ENCODE peak calls at places on chromosomes 12 and 14, in seven cellular contexts. One of them, this sample, is unnamed.

GRCh38 chr12:75666980-75667359 is 155.6 kb upstream of the KRR1 start:
- DNase-seq in H1: no peak
- DNase-seq in HepG2: peak
- DNase-seq in GM12878: no peak
- DNase-seq in HCT116: peak
- DNase-seq in K562: no peak
- DNase-seq in A549: no peak
- DNase-seq in this sample: peak

GRCh38 chr14:102949062-102949800 is 26.8 kb downstream of the AMN start:
- DNase-seq in K562: no peak
- DNase-seq in HCT116: no peak
- DNase-seq in GM12878: no peak
- DNase-seq in A549: no peak
- DNase-seq in H1: no peak
- DNase-seq in HepG2: no peak
- DNase-seq in this sample: peak

GRCh38 chr14:37596790-37597189 is 1.4 kb downstream of the TTC6 start:
- DNase-seq in A549: no peak
- DNase-seq in K562: no peak
- DNase-seq in HCT116: no peak
- DNase-seq in H1: no peak
- DNase-seq in GM12878: no peak
- DNase-seq in HepG2: no peak
- DNase-seq in this sample: no peak

GRCh38 chr12:28459481-28459880 is 269.2 kb downstream of the CCDC91 start:
- DNase-seq in A549: no peak
- DNase-seq in HCT116: no peak
- DNase-seq in H1: no peak
- DNase-seq in GM12878: no peak
- DNase-seq in HepG2: peak
- DNase-seq in K562: no peak
- DNase-seq in this sample: no peak

GRCh38 chr12:47741340-47741703 is 16.0 kb upstream of the ENDOU start:
- DNase-seq in A549: no peak
- DNase-seq in K562: no peak
- DNase-seq in HepG2: no peak
- DNase-seq in HCT116: peak
- DNase-seq in GM12878: no peak
- DNase-seq in H1: no peak
- DNase-seq in this sample: no peak

GRCh38 chr12:38159591-38160317 is 156.8 kb upstream of the ALG10B start:
- DNase-seq in GM12878: no peak
- DNase-seq in HepG2: no peak
- DNase-seq in HCT116: no peak
- DNase-seq in A549: no peak
- DNase-seq in H1: no peak
- DNase-seq in K562: no peak
- DNase-seq in this sample: no peak

GRCh38 chr14:52266179-52266578 is 1.3 kb upstream of the PTGDR start:
- DNase-seq in HCT116: no peak
- DNase-seq in A549: no peak
- DNase-seq in HepG2: no peak
- DNase-seq in GM12878: no peak
- DNase-seq in K562: no peak
- DNase-seq in H1: no peak
- DNase-seq in this sample: peak

GRCh38 chr12:121956041-121956341 is 37.6 kb downstream of the CFAP251 start:
- DNase-seq in A549: no peak
- DNase-seq in HepG2: no peak
- DNase-seq in H1: no peak
- DNase-seq in HCT116: no peak
- DNase-seq in K562: no peak
- DNase-seq in GM12878: no peak
- DNase-seq in this sample: no peak

GRCh38 chr12:123062682-123063426 is 82.4 kb downstream of the ARL6IP4 start:
- DNase-seq in HepG2: peak
- DNase-seq in H1: no peak
- DNase-seq in A549: peak
- DNase-seq in K562: no peak
- DNase-seq in GM12878: no peak
- DNase-seq in HCT116: peak
- DNase-seq in this sample: peak

GRCh38 chr14:21044106-21044618 is 2.0 kb downstream of the RNASE7 start:
- DNase-seq in GM12878: no peak
- DNase-seq in A549: no peak
- DNase-seq in HepG2: peak
- DNase-seq in K562: no peak
- DNase-seq in HCT116: no peak
- DNase-seq in H1: no peak
- DNase-seq in this sample: no peak

GRCh38 chr12:95970905-95971304 is 25.2 kb downstream of the HAL start:
- DNase-seq in HCT116: no peak
- DNase-seq in H1: peak
- DNase-seq in A549: no peak
- DNase-seq in K562: no peak
- DNase-seq in GM12878: no peak
- DNase-seq in HepG2: no peak
- DNase-seq in this sample: no peak

GRCh38 chr14:88499225-88499624 is 55.6 kb downstream of the PTPN21 start:
- DNase-seq in H1: no peak
- DNase-seq in GM12878: no peak
- DNase-seq in HCT116: no peak
- DNase-seq in A549: no peak
- DNase-seq in HepG2: no peak
- DNase-seq in K562: no peak
- DNase-seq in this sample: no peak

GRCh38 chr12:24960222-24960855 is 11.4 kb upstream of the BCAT1 start:
- DNase-seq in H1: no peak
- DNase-seq in HepG2: peak
- DNase-seq in A549: peak
- DNase-seq in HCT116: peak
- DNase-seq in K562: no peak
- DNase-seq in GM12878: peak
- DNase-seq in this sample: peak

GRCh38 chr14:40629144-40629543 is 977.5 kb upstream of the LRFN5 start:
- DNase-seq in GM12878: no peak
- DNase-seq in K562: no peak
- DNase-seq in HCT116: no peak
- DNase-seq in A549: no peak
- DNase-seq in H1: no peak
- DNase-seq in HepG2: no peak
- DNase-seq in this sample: no peak

GRCh38 chr14:31320922-31321779 is 99.2 kb downstream of the HEATR5A start:
- DNase-seq in A549: no peak
- DNase-seq in GM12878: no peak
- DNase-seq in HCT116: no peak
- DNase-seq in K562: no peak
- DNase-seq in HepG2: no peak
- DNase-seq in H1: no peak
- DNase-seq in this sample: no peak

GRCh38 chr14:96739511-96739910 is 57.7 kb upstream of the VRK1 start:
- DNase-seq in HepG2: no peak
- DNase-seq in K562: no peak
- DNase-seq in A549: no peak
- DNase-seq in H1: no peak
- DNase-seq in GM12878: no peak
- DNase-seq in HCT116: no peak
- DNase-seq in this sample: no peak

GRCh38 chr14:97298331-97298730 is 501.1 kb downstream of the VRK1 start:
- DNase-seq in A549: no peak
- DNase-seq in HepG2: no peak
- DNase-seq in H1: no peak
- DNase-seq in K562: peak
- DNase-seq in HCT116: no peak
- DNase-seq in GM12878: no peak
- DNase-seq in this sample: no peak

GRCh38 chr12:93524386-93525133 is 47.9 kb upstream of the SOCS2 start:
- DNase-seq in HCT116: no peak
- DNase-seq in H1: no peak
- DNase-seq in A549: no peak
- DNase-seq in K562: no peak
- DNase-seq in GM12878: no peak
- DNase-seq in HepG2: peak
- DNase-seq in this sample: no peak

GRCh38 chr14:95156765-95157194 is 549 bp downstream of the DICER1 start:
- DNase-seq in A549: peak
- DNase-seq in HepG2: peak
- DNase-seq in K562: no peak
- DNase-seq in HCT116: no peak
- DNase-seq in GM12878: no peak
- DNase-seq in H1: no peak
- DNase-seq in this sample: peak

GRCh38 chr12:1633459-1633858 is 4.4 kb downstream of the WNT5B start:
- DNase-seq in A549: no peak
- DNase-seq in H1: no peak
- DNase-seq in K562: no peak
- DNase-seq in HepG2: no peak
- DNase-seq in GM12878: no peak
- DNase-seq in HCT116: no peak
- DNase-seq in this sample: no peak

GRCh38 chr12:38720661-38721060 is 184.7 kb downstream of the CPNE8 start:
- DNase-seq in HepG2: no peak
- DNase-seq in H1: no peak
- DNase-seq in HCT116: no peak
- DNase-seq in GM12878: no peak
- DNase-seq in K562: no peak
- DNase-seq in A549: no peak
- DNase-seq in this sample: no peak

DNA sequence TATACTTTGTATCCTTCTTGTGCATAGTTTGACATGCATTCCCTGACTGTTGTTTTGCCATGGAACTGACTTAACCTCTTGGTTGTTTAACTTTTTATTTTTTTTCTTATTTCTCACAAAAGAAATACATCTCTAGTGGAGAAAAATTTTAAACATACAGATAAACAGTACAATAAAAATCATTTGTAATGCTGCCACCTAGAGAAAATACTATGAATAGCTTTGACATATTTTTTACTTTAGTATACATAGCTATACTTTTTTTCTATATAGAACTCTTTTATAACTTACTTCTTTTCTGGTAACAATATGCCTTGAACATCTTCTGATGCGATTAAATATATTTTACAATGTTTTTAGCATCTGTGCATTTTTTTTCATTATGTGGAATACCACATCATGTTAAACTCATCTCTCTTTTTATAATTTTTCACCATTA is 184.5 kb downstream of the AKAP6 start:
- DNase-seq in K562: no peak
- DNase-seq in HCT116: no peak
- DNase-seq in H1: no peak
- DNase-seq in HepG2: no peak
- DNase-seq in A549: no peak
- DNase-seq in GM12878: no peak
- DNase-seq in this sample: peak
- TF ChIP-seq RAD21 in K562: no peak
- TF ChIP-seq RAD21 in HCT116: peak
- TF ChIP-seq RAD21 in H1: no peak
- TF ChIP-seq RAD21 in HepG2: no peak
- TF ChIP-seq RAD21 in A549: peak
- TF ChIP-seq RAD21 in GM12878: no peak
- TF ChIP-seq RAD21 in this sample: peak

GRCh38 chr12:97568336-97569180 is 106.0 kb downstream of the RMST start:
- DNase-seq in H1: no peak
- DNase-seq in GM12878: no peak
- DNase-seq in K562: no peak
- DNase-seq in HCT116: no peak
- DNase-seq in HepG2: peak
- DNase-seq in A549: peak
- DNase-seq in this sample: no peak
- TF ChIP-seq RAD21 in H1: no peak
- TF ChIP-seq RAD21 in GM12878: no peak
- TF ChIP-seq RAD21 in K562: no peak
- TF ChIP-seq RAD21 in HCT116: no peak
- TF ChIP-seq RAD21 in HepG2: no peak
- TF ChIP-seq RAD21 in A549: no peak
- TF ChIP-seq RAD21 in this sample: no peak

GRCh38 chr14:93430889-93431670 is at the start of gene UNC79:
- DNase-seq in A549: no peak
- DNase-seq in K562: no peak
- DNase-seq in GM12878: no peak
- DNase-seq in HCT116: no peak
- DNase-seq in HepG2: no peak
- DNase-seq in H1: peak
- DNase-seq in this sample: no peak
- TF ChIP-seq RAD21 in A549: no peak
- TF ChIP-seq RAD21 in K562: no peak
- TF ChIP-seq RAD21 in GM12878: no peak
- TF ChIP-seq RAD21 in HCT116: no peak
- TF ChIP-seq RAD21 in HepG2: no peak
- TF ChIP-seq RAD21 in H1: no peak
- TF ChIP-seq RAD21 in this sample: no peak

GRCh38 chr12:2772370-2772769 is 22.4 kb upstream of the FKBP4 start:
- DNase-seq in GM12878: no peak
- DNase-seq in K562: no peak
- DNase-seq in A549: no peak
- DNase-seq in HCT116: no peak
- DNase-seq in H1: no peak
- DNase-seq in HepG2: no peak
- DNase-seq in this sample: no peak

GRCh38 chr12:2769866-2770533 is 24.8 kb upstream of the FKBP4 start:
- DNase-seq in HCT116: no peak
- DNase-seq in H1: no peak
- DNase-seq in K562: no peak
- DNase-seq in HepG2: no peak
- DNase-seq in GM12878: no peak
- DNase-seq in A549: no peak
- DNase-seq in this sample: no peak

GRCh38 chr12:2765608-2766007 is 29.2 kb upstream of the FKBP4 start:
- DNase-seq in A549: no peak
- DNase-seq in GM12878: no peak
- DNase-seq in K562: no peak
- DNase-seq in HepG2: no peak
- DNase-seq in HCT116: no peak
- DNase-seq in H1: no peak
- DNase-seq in this sample: no peak

GRCh38 chr12:2765052-2765451 is 29.7 kb upstream of the FKBP4 start:
- DNase-seq in A549: no peak
- DNase-seq in GM12878: no peak
- DNase-seq in HCT116: no peak
- DNase-seq in K562: no peak
- DNase-seq in HepG2: no peak
- DNase-seq in H1: no peak
- DNase-seq in this sample: no peak

DNA sequence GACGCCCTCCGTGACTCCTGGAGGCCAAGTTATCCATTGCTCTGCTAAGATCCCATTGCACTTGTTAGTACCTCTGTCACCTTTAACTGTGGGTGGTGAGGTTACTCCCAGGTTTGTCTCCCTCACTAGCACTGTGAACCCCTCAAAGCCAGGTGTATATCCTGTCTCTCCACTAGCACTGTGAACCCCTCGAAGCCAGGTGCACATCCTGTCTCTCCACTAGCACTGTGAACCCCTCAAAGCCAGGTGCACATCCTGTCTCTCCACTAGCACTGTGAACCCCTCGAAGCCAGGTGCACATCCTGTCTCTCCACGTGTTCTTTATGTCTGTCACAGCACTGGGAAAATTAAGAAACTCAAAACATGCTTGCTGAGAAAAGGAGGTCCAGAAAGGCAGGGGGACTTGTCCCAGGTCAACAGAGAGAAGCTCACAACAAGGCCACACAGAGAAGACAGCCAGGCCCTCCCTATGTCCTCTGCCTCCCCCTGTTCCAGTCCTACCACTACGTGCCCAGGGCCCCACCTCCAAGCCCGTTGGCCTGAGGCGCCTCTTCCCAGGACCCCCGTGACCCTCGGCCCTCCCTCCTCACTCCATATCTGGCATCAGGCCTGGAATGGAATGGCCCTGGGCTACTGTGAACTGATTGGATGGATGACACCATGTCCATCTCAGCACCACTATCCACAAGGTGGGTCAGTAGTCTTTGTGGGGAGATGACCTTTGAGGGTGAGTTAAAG is 26.4 kb upstream of the FKBP4 start:
- DNase-seq in H1: no peak
- DNase-seq in A549: no peak
- DNase-seq in HepG2: no peak
- DNase-seq in K562: no peak
- DNase-seq in GM12878: no peak
- DNase-seq in HCT116: no peak
- DNase-seq in this sample: no peak
- TF ChIP-seq RAD21 in H1: no peak
- TF ChIP-seq RAD21 in A549: no peak
- TF ChIP-seq RAD21 in HepG2: no peak
- TF ChIP-seq RAD21 in K562: no peak
- TF ChIP-seq RAD21 in GM12878: no peak
- TF ChIP-seq RAD21 in HCT116: no peak
- TF ChIP-seq RAD21 in this sample: no peak